ENCODE peak calls at places on chromosomes 7 and 10, in four cellular contexts. Q is OCI-LY7, M is SK-N-SH, U is GM23338. E is an unnamed sample.

GRCh38 chr10:61244261-61244775 is 208.9 kb downstream of the TMEM26 start:
- DNase-seq in Q (no peak), M (no peak), U (no peak), E (no peak)

GRCh38 chr7:115932874-115933273 is 97.7 kb downstream of the TFEC start:
- DNase-seq in M (no peak), Q (no peak), U (no peak), E (no peak)

GRCh38 chr10:122190553-122190952 is 80.5 kb upstream of the BTBD16 start:
- DNase-seq in M (no peak), Q (no peak), U (no peak), E (no peak)

GRCh38 chr10:67011981-67012380 is 86.1 kb downstream of the LRRTM3 start:
- DNase-seq in Q (no peak), U (no peak), M (no peak), E (no peak)

GRCh38 chr7:111486472-111487142 is 75.7 kb downstream of the IMMP2L start:
- DNase-seq in M (peak; percentile 74), U (peak; percentile 62), Q (peak; percentile 49), E (peak; percentile 53)

GRCh38 chr7:17690030-17690429 is 250.3 kb downstream of the SNX13 start:
- DNase-seq in M (no peak), Q (no peak), U (no peak), E (peak; percentile 79)

GRCh38 chr10:133278577-133279265 is 2.1 kb upstream of the ADAM8 start:
- DNase-seq in M (no peak), U (no peak), Q (peak; percentile 73), E (peak; percentile 91)

GRCh38 chr10:123570051-123570897 is 95.9 kb upstream of the GPR26 start:
- DNase-seq in M (no peak), Q (no peak), U (no peak), E (no peak)

GRCh38 chr10:131946321-131946751 is 35.4 kb downstream of the BNIP3 start:
- DNase-seq in U (no peak), Q (no peak), M (no peak), E (no peak)

GRCh38 chr10:33749809-33750208 is 415.3 kb upstream of the NRP1 start:
- DNase-seq in Q (no peak), M (no peak), U (no peak), E (no peak)

GRCh38 chr10:100370561-100370975 is 23.5 kb downstream of the SCD start:
- DNase-seq in U (no peak), Q (no peak), M (no peak), E (peak; percentile 62)

GRCh38 chr7:98464558-98464940 is 63.7 kb upstream of the BAIAP2L1 start:
- DNase-seq in M (no peak), Q (no peak), U (no peak), E (no peak)

GRCh38 chr7:31850066-31850465 is 163.1 kb downstream of the PPP1R17 start:
- DNase-seq in M (no peak), Q (no peak), U (no peak), E (no peak)

GRCh38 chr7:94374231-94374630 is 20.5 kb upstream of the COL1A2 start:
- DNase-seq in Q (no peak), U (peak; percentile 55), M (no peak), E (no peak)
- TF ChIP-seq CTCF in Q (no peak), U (peak; percentile 20), M (peak; percentile 26), E (no peak)

GRCh38 chr7:137544450-137545058 is 201.0 kb upstream of the PTN start:
- DNase-seq in Q (no peak), U (no peak), M (peak; percentile 34), E (no peak)

GRCh38 chr7:137538361-137538762 is 194.8 kb upstream of the PTN start:
- DNase-seq in U (no peak), M (no peak), Q (no peak), E (no peak)

GRCh38 chr7:137535579-137535978 is 192.0 kb upstream of the PTN start:
- DNase-seq in Q (no peak), M (no peak), U (no peak), E (no peak)

GRCh38 chr7:137545059-137545730 is 201.7 kb upstream of the PTN start:
- DNase-seq in U (no peak), Q (no peak), M (peak; percentile 34), E (no peak)

GRCh38 chr7:137539111-137539715 is 195.7 kb upstream of the PTN start:
- DNase-seq in Q (no peak), M (no peak), U (no peak), E (no peak)
- TF ChIP-seq EZH2phosphoT487 in Q (no peak), M (no peak), U (no peak), E (no peak)

GRCh38 chr10:70836319-70836718 is 20.6 kb downstream of the SGPL1 start:
- DNase-seq in Q (no peak), U (no peak), M (no peak), E (no peak)
- H3K79me2 ChIP-seq in Q (no peaks in the 10 kb centered on the region), U (peaks cover 95% of the 10 kb centered on the region), M (peaks cover 80% of the 10 kb centered on the region), E (no peaks in the 10 kb centered on the region)

GRCh38 chr10:111319866-111320265 is 243.0 kb downstream of the ADRA2A start:
- DNase-seq in M (no peak), Q (no peak), U (no peak), E (no peak)

GRCh38 chr10:111323567-111323966 is 246.7 kb downstream of the ADRA2A start:
- DNase-seq in M (no peak), U (peak; percentile 41), Q (peak; percentile 23), E (peak; percentile 18)
- TF ChIP-seq CTCF in M (peak; percentile 7), U (peak; percentile 45), Q (peak; percentile 47), E (peak; percentile 24)

GRCh38 chr7:129122086-129122750 is 22.3 kb upstream of the TSPAN33 start:
- DNase-seq in Q (no peak), U (no peak), M (no peak), E (peak; percentile 83)

GRCh38 chr7:129126314-129126713 is 18.2 kb upstream of the TSPAN33 start:
- DNase-seq in M (no peak), U (peak; percentile 74), Q (no peak), E (no peak)

GRCh38 chr7:129123517-129123872 is 21.0 kb upstream of the TSPAN33 start:
- DNase-seq in M (no peak), Q (no peak), U (no peak), E (no peak)

GRCh38 chr7:129118976-129119375 is 25.5 kb upstream of the TSPAN33 start:
- DNase-seq in Q (no peak), U (no peak), M (no peak), E (no peak)

DNA sequence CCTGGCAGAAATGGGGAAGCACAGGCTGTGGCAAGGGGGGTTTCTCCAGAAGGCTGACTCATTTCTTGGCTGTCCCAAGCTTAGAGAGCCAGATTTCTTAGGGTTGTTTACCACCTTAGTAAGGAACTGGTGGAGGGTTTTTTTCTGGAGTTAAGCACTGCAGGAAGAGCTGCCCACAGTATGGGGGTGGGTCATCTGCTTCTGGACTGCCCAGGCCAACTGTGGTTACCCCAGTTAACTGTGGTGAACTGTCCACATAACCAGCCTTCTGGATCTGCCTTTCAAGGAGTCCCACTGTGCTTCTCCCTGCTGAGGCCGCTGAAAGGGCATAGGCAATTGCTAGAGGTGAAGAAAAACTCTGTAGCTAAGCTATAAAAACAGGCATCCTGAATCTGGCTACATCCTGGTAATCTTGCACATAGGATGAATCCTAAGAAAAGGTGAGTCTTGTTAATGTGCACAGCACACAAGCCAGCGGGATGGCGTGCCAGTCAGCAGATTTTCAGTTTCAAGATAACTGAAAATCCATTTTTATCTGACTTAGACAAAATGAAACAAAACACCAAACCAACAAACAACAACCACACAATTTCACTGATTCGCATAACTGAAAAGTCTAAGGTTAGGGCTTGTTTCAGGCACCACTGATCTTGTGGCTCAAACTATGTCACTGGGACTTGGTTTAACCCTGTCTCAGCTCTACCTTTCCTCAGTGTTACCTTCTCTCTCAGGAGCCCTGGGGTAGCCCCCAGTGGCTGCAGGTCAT is 21.6 kb upstream of the TSPAN33 start:
- DNase-seq in U (no peak), M (no peak), Q (no peak), E (peak; percentile 95)
- TF ChIP-seq EZH2phosphoT487 in U (no peak), M (no peak), Q (no peak), E (no peak)

DNA sequence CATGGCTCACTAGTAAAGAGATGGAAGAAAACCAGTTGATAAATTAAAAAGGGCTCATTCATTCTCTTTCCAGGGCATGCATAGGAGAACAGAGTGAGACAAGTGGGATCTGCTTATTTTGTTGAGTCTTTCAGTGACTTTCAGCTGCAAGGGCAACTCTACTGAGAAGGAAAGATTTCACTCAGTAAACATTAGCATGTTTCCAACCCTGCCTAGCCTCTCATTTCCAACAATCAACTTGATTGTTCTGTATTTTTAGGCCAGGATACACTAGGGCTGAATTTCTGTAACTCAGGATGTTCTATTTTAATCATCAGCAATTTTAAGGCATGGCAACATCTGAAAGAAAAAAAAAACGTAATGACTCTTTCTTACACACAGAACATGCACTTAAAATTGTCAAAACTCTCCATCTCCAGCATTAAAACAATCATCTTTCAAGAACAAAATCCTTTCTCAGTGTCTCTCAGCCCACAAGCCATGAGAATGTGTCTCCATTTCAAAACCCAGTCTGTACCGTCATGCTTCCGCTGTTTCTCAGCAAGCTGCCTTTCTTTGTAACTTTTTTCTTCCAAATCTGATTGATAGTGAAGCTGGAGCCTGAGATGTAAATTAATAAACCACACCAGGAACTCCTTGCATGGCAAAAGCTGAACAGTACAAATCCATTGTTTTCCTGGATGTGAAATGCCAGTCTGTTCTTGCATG is 147.2 kb upstream of the KLF14 start:
- DNase-seq in U (no peak), Q (no peak), M (no peak), E (no peak)
- H3K79me2 ChIP-seq in U (no peaks in the 10 kb centered on the region), Q (no peaks in the 10 kb centered on the region), M (peaks cover 100% of the 10 kb centered on the region), E (peaks cover 13% of the 10 kb centered on the region)

GRCh38 chr7:124908258-124908657 is 21.4 kb downstream of the POT1 start:
- DNase-seq in M (no peak), U (no peak), Q (no peak), E (no peak)
- TF ChIP-seq CTCF in M (no peak), U (no peak), Q (no peak), E (no peak)

GRCh38 chr10:110008518-110009339 is 945 bp downstream of the ADD3 start:
- DNase-seq in M (peak; percentile 25), U (peak; percentile 67), Q (peak; percentile 81), E (peak; percentile 80)
- TF ChIP-seq EZH2phosphoT487 in M (no peak), U (no peak), Q (no peak), E (no peak)